ENCODE peak calls at places on chromosomes 16 and 17, in seven cellular contexts. U, S, K, T, O, R and E are unnamed samples.

GRCh38 chr16:66364117-66364958 is 2.2 kb upstream of the CDH5 start:
- DNase-seq in O (peak), R (peak), U (no peak), K (no peak), T (no peak), S (no peak), E (no peak)

GRCh38 chr17:28811594-28812135 is 30.9 kb downstream of the FAM222B start:
- DNase-seq in U (peak), O (no peak), S (no peak), R (peak), K (no peak), T (peak), E (peak)

GRCh38 chr17:340074-340473 is 12.5 kb downstream of the RPH3AL start:
- DNase-seq in K (no peak), U (no peak), T (no peak), S (no peak), O (no peak), R (no peak), E (no peak)

GRCh38 chr16:3484328-3485096 is 10.8 kb downstream of the C16orf90 start:
- DNase-seq in K (no peak), S (no peak), O (no peak), T (no peak), R (no peak), U (no peak), E (no peak)

GRCh38 chr17:57946798-57947358 is 8.3 kb downstream of the CUEDC1 start:
- DNase-seq in U (peak), O (peak), R (peak), K (no peak), S (peak), T (peak), E (peak)

GRCh38 chr17:14310101-14310500 is 9.2 kb downstream of the HS3ST3B1 start:
- DNase-seq in U (no peak), T (no peak), K (no peak), R (no peak), S (no peak), O (no peak), E (no peak)

GRCh38 chr17:35314415-35315216 is 58.8 kb downstream of the SLFN11 start:
- DNase-seq in R (peak), S (no peak), K (no peak), T (no peak), U (peak), O (peak), E (no peak)

GRCh38 chr16:19289805-19290490 is 4.4 kb downstream of the CLEC19A start:
- DNase-seq in T (no peak), K (peak), S (no peak), U (no peak), R (no peak), O (no peak), E (no peak)

GRCh38 chr17:74435775-74436359 is 4.0 kb downstream of the GPRC5C start:
- DNase-seq in R (no peak), T (no peak), U (no peak), O (no peak), K (no peak), S (no peak), E (no peak)

GRCh38 chr17:74430706-74431567 is 951 bp upstream of the GPRC5C start:
- DNase-seq in U (peak), T (peak), O (peak), S (no peak), K (no peak), R (peak), E (no peak)

GRCh38 chr17:74432484-74433391 is 850 bp downstream of the GPRC5C start:
- DNase-seq in R (no peak), T (no peak), K (no peak), S (no peak), U (no peak), O (no peak), E (no peak)

GRCh38 chr17:74431568-74432483 is at the start of gene GPRC5C:
- DNase-seq in S (no peak), R (peak), O (peak), T (no peak), U (peak), K (no peak), E (no peak)

DNA sequence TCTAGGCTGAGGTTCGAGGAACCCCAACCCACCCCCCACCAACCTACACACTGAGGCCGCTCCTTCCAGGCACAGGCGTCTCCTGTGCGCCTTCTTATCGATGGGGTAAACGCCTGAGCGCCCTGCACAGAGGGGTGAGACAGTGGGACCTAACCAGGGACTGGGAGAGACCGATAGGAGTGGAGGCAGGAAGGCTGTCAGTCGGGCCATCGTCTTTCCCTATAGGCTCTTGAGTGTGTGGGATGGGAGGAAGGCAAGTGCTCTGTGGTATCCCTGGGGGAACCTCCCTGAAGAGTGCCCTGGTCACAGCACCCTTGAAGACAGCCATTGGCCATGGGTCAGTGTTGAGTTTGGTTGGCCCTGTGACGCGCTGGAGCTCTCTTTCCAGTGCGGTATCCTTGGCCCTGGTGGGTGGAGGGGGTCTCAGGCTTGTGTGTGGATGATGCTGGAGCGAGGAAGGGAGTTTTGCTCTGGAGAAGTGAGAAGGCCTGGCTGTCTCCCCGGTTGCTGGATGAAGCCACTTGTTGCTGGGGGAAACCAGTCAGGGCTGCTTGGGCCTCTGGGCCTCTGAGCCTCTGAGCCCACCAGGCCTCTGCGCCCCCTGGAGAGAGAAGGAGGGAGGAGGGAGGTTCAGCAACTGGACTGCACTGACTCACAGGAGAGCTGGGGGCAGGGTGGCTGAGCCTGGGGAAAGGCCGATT is 1.7 kb downstream of the GPRC5C start:
- DNase-seq in S (no peak), U (no peak), T (no peak), R (no peak), K (no peak), O (no peak), E (no peak)
- TF ChIP-seq CTCF in S (no peak), U (no peak), T (no peak), R (no peak), K (no peak), O (no peak), E (no peak)

DNA sequence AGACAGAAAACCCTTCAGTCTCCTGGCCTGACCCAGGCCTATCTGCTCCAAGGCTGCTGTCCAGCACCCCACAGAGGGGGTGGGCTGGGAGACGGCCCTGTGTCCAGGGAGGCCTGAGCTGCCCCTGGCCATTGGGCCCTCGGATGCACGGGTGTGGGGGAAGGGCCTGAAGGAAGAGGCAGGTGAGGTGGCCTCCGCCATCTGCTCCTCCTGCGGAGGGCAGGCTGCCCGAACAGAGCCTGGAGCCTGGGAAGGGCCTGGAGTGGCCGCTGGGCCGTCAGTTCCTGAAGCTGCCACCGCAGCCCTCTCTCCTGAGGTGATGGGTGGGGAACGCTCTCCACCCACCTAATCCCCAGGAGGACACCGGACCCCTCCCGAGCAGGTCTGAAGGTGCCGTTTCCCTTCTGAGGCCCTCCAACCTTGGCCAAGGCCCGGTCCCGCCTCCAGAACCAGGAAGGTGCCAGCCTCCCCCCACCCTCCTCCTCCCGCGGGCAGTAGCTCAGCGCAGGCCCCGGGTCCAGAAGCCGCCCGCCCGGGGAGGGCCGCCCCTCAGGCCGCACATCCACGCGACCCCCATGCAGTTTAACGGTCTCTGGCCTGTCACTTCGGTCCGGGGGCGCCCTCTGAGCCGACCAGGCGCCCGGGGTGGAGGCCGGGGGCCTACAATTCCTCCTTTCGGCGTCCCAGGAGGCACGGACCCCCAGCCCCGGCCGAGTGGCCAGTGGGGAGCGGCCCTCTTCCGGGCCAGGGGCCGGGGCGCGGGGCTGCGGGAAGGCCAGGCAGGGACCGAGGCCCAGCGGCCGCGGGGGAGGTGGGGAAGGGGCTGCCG is 835 bp downstream of the FBXL16 start:
- DNase-seq in R (no peak), K (no peak), S (no peak), U (no peak), O (no peak), T (no peak), E (no peak)
- TF ChIP-seq CTCF in R (no peak), K (no peak), S (no peak), U (no peak), O (no peak), T (no peak), E (no peak)

DNA sequence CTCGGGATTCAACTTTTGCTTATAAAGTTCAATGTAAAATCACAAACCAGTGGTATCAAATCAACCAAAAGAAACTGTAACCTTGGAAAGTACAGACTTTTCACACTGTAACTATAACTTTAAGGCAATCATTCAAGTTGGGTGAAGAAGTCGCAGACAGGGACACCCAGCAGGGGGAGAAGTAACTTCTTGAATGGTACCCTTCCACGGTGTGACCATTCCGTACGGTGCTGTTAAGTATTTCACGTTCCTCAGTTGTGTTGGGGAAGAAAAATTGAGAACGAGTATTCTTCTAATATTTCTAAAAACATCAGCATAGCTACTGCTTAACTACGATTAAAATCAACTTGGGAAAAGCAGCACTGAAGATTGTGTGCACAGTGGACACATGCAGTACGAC is 55.8 kb downstream of the MYH10 start:
- DNase-seq in K (no peak), O (peak), T (no peak), R (peak), U (no peak), S (no peak), E (no peak)
- TF ChIP-seq CTCF in K (no peak), O (peak), T (no peak), R (no peak), U (no peak), S (peak), E (peak)

GRCh38 chr17:73595068-73595865 is 49.0 kb downstream of the SDK2 start:
- DNase-seq in O (peak), T (no peak), S (no peak), K (no peak), R (no peak), U (peak), E (no peak)
- TF ChIP-seq CTCF in O (peak), T (no peak), S (peak), K (peak), R (peak), U (peak), E (no peak)

DNA sequence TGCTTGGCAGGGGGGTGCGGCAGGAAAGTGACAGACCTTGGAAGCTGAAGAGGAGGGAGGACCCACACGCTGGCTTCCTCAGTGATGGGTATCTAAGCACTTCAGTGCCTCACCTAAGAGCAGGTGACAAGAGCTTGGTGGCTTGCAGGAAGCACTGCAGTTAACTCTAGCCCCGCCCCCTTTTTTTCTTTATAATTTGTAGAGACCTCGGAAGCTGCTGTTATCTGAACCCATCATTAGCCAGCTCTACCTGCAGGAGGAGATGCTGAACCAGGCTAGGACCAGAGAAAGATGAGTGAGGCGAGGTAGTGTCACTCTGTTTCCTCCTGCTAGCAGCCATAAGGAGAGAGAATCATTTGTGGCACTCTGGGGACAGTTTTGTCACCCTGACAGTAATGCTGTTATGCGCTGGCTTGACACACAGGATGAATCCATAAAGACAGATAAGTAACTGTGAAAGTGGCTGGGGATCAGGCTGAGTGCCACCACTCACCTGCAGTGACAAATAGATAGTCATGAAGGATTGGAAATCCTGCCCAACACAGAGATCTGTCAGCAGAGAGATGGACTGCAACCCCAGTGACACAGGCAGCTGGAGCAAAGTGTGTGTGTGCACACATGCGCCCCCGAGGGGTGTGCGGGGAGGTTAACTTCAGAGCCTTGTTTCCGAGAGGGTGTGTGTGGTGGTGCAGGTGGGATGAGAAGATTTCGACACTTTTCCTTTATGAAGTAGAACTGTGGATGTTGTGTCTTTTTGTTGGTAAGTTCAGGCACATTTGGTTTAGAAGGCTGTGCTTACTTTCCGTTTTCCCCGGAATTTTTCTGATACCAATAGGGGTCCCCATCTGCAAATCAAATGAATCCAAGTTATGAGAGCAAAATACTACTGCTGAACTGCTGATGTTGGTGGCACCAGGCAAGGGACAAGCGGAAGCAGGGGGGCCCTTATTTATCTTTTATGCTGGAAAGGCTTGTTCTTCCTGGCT is 223.9 kb downstream of the IRX3 start:
- DNase-seq in R (no peak), K (no peak), O (no peak), U (no peak), S (no peak), T (no peak), E (no peak)
- TF ChIP-seq CTCF in R (no peak), K (peak), O (peak), U (no peak), S (peak), T (no peak), E (no peak)

GRCh38 chr16:81553814-81554675 is 109.4 kb downstream of the CMIP start:
- DNase-seq in T (no peak), U (no peak), S (no peak), K (no peak), O (peak), R (no peak), E (no peak)

GRCh38 chr16:81556715-81557284 is 112.2 kb downstream of the CMIP start:
- DNase-seq in K (no peak), U (no peak), O (no peak), S (no peak), R (no peak), T (no peak), E (no peak)

GRCh38 chr16:81558077-81558443 is 113.5 kb downstream of the CMIP start:
- DNase-seq in U (no peak), K (no peak), R (no peak), O (no peak), T (no peak), S (no peak), E (no peak)

GRCh38 chr16:81554993-81555392 is 110.4 kb downstream of the CMIP start:
- DNase-seq in S (no peak), T (no peak), R (no peak), U (no peak), K (no peak), O (peak), E (no peak)

GRCh38 chr16:81555660-81556059 is 111.1 kb downstream of the CMIP start:
- DNase-seq in R (no peak), S (no peak), K (no peak), T (no peak), U (no peak), O (no peak), E (no peak)
- TF ChIP-seq CTCF in R (no peak), S (no peak), K (no peak), T (no peak), U (no peak), O (no peak), E (no peak)

DNA sequence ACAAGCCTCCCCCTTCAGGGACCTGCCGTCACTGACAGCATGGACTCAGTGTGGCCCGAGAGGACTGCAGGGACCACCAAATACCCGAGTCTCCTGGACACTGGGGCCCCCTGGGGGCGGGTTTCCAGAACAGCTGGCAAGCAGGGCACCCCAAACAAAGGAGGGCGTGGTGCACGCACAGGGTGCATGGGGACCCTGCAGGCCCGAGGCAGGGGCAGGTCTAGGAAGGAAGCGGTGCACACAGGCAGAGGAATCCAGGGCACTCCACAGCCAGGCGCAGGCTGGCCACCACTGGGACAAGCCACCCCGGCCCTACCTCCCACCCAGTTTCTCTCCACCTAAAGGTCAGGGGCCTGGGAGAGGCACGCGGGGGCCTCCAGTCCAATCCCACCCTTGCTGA is 28.7 kb upstream of the ENPP7 start:
- DNase-seq in U (no peak), K (no peak), T (no peak), R (no peak), O (no peak), S (no peak), E (no peak)
- TF ChIP-seq CTCF in U (no peak), K (no peak), T (no peak), R (peak), O (no peak), S (no peak), E (peak)

DNA sequence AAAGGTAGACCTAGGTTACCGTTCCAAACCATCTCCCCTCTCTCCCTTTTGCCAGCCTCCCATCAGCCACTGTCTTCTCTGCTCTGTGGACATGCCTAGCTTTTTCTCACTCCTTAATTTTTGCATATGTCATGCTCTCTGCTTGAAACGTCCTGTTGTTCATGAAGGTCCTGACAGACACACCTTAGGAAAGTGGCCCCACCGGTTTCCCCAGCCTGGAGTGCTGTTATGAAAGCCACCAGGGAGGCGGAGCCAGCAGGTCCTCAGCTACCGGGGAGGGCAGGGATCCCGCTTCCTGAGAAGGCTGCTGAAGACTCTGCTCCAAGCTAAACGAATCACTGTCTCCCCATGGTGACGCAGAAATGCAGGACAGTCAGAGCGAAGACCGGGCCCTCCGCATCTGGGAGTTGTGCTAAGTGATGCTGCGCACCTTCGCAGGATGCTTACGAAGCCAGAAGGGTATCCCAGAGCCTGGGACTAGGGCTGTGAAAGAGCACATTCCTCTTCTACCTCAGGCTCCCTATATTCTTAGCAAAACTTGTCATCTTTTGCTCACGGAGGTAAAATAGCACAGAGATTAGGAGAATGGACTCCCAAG is 2.3 kb upstream of the SLC16A11 start:
- DNase-seq in T (no peak), O (no peak), R (no peak), K (peak), S (no peak), U (no peak), E (no peak)
- TF ChIP-seq CTCF in T (no peak), O (no peak), R (peak), K (peak), S (no peak), U (no peak), E (peak)

DNA sequence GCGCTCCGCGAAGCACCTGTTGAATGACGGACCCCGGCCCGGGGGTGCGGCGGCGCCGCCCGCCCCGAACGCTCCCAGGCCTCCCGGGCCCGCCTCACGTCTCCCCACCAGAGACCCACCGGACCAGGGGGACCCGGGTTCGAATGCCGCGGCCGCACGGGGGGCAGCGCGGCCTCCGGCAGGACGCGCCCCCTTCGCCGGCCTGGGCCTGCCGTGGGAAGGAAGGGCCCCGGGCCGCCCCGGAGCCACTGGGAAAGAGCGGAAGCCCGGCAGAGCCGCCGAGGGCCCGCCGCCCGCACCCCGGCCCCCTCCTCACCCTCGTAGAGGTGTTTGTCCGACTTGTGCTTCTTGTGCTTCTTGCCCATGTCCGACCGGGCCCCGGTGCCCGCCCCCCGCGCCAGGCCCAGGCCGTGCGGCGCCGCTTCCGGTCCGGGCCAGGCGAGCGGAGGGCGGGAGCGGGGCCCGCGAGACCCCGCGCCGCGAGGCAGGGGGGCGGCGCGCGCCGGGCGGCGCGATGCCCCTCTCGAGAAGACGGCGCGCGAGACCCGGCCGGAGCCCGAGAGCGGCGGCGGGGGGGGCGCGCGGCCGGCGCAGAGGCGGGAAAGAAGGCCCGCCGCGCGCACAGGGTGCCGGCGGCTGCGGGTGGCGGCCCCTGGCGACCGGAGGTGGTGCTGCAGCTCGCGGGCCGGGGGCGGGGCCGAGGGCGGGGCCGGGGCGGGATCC is at the start of gene BRD7:
- DNase-seq in O (peak), T (peak), U (peak), K (peak), R (peak), S (no peak), E (no peak)
- TF ChIP-seq CTCF in O (no peak), T (peak), U (peak), K (peak), R (peak), S (peak), E (no peak)